ENCODE peak calls at places on chromosomes 6 and 20, in six cellular contexts. K is germinal center; M is stimulated activated CD4-positive, alpha-beta T cell treated with anti-CD3 and anti-CD28 coated beads, Interleukin-2, amount 100 ng/mL, for 48 hours; D is EL; L is left ventricle myocardium superior; F is pancreas. Q is an unnamed sample.

GRCh38 chr6:64280569-64280968 is 645.0 kb downstream of the PHF3 start:
- DNase-seq in F (peak), L (no peak), M (no peak), K (no peak), D (no peak), Q (no peak)

GRCh38 chr20:53884859-53885654 is 185.3 kb downstream of the BCAS1 start:
- DNase-seq in M (no peak), F (no peak), D (no peak), K (no peak), L (no peak), Q (no peak)

GRCh38 chr6:83707829-83708545 is 914 bp downstream of the SNAP91 start:
- DNase-seq in M (no peak), D (peak), L (peak), K (peak), F (no peak), Q (no peak)

GRCh38 chr6:170393807-170394399 is 87.3 kb downstream of the FAM120B start:
- DNase-seq in F (no peak), K (no peak), D (peak), M (no peak), L (no peak), Q (no peak)

GRCh38 chr6:155292711-155293110 is 21.6 kb downstream of the TFB1M start:
- DNase-seq in D (no peak), F (no peak), K (no peak), M (no peak), L (no peak), Q (no peak)

GRCh38 chr6:11009353-11009752 is 34.8 kb downstream of the ELOVL2 start:
- DNase-seq in L (no peak), D (peak), F (no peak), K (no peak), M (no peak), Q (peak)

GRCh38 chr20:9478801-9479200 is 35.6 kb upstream of the LAMP5 start:
- DNase-seq in M (no peak), L (no peak), D (no peak), K (no peak), F (no peak), Q (no peak)

GRCh38 chr20:38324159-38324558 is 20.2 kb downstream of the BPI start:
- DNase-seq in L (no peak), F (no peak), M (no peak), D (no peak), K (no peak), Q (no peak)

GRCh38 chr20:44288252-44288651 is 22.8 kb downstream of the FITM2 start:
- DNase-seq in K (no peak), F (no peak), L (no peak), D (no peak), M (no peak), Q (no peak)

GRCh38 chr20:18360601-18361000 is 72.3 kb downstream of the ZNF133 start:
- DNase-seq in D (no peak), F (no peak), M (no peak), L (no peak), K (no peak), Q (no peak)

GRCh38 chr20:40218971-40219370 is 470.1 kb downstream of the MAFB start:
- DNase-seq in L (no peak), M (no peak), F (no peak), D (no peak), K (no peak), Q (no peak)

GRCh38 chr6:37308084-37308817 is 45.5 kb upstream of the RNF8 start:
- DNase-seq in M (no peak), D (peak), K (no peak), F (no peak), L (no peak), Q (no peak)

GRCh38 chr6:111105578-111105977 is 18.3 kb downstream of the SLC16A10 start:
- DNase-seq in F (peak), D (peak), K (no peak), M (peak), L (peak), Q (peak)

GRCh38 chr6:111761783-111762312 is 111.4 kb downstream of the FYN start:
- DNase-seq in F (no peak), M (no peak), K (peak), L (peak), D (no peak), Q (no peak)

GRCh38 chr20:33443006-33443511 is 504 bp downstream of the SNTA1 start:
- DNase-seq in D (no peak), K (peak), L (peak), M (no peak), F (peak), Q (no peak)

GRCh38 chr20:36919715-36920333 is 31.7 kb downstream of the SAMHD1 start:
- DNase-seq in F (peak), K (peak), D (peak), M (no peak), L (no peak), Q (peak)

GRCh38 chr20:31968299-31969126 is 562 bp downstream of the XKR7 start:
- DNase-seq in F (peak), L (peak), D (peak), K (peak), M (peak), Q (peak)

GRCh38 chr6:22313796-22314195 is 17.0 kb upstream of the PRL start:
- DNase-seq in D (no peak), K (no peak), M (no peak), F (no peak), L (no peak), Q (no peak)